ENCODE peak calls at places on chromosomes 5 and 9, in four cellular contexts. B is kidney, S is epithelial cell of esophagus, N is psoas muscle. G is an unnamed sample.

GRCh38 chr5:176579323-176579722 is 30.2 kb downstream of the CDHR2 start:
- DNase-seq in B (no peak), S (no peak), N (no peak), G (no peak)

GRCh38 chr5:171713152-171713551 is 72.5 kb upstream of the SMIM23 start:
- DNase-seq in B (no peak), S (no peak), N (no peak), G (no peak)

GRCh38 chr9:114006155-114006550 is 71.9 kb downstream of the AMBP start:
- DNase-seq in B (peak; percentile 10), S (no peak), N (no peak), G (no peak)

GRCh38 chr9:124812401-124813016 is 35.6 kb downstream of the OLFML2A start:
- DNase-seq in B (peak; percentile 68), S (peak; percentile 90), N (peak; percentile 78), G (no peak)

GRCh38 chr9:94719878-94720277 is 6.6 kb upstream of the AOPEP start:
- DNase-seq in B (no peak), S (peak; percentile 90), N (no peak), G (no peak)

GRCh38 chr9:34446468-34446891 is 11.9 kb downstream of the FAM219A start:
- DNase-seq in B (no peak), S (no peak), N (no peak), G (no peak)

GRCh38 chr5:31937703-31938102 is 236.4 kb downstream of the GOLPH3 start:
- DNase-seq in B (no peak), S (no peak), N (no peak), G (no peak)

GRCh38 chr5:35990941-35991592 is at the start of gene UGT3A1:
- DNase-seq in B (no peak), S (no peak), N (no peak), G (no peak)

GRCh38 chr5:169291877-169292276 is 9.1 kb downstream of the SLIT3 start:
- DNase-seq in B (no peak), S (no peak), N (no peak), G (no peak)

GRCh38 chr9:121844090-121844489 is 192.7 kb downstream of the DAB2IP start:
- DNase-seq in B (no peak), S (no peak), N (no peak), G (no peak)

GRCh38 chr9:77848897-77849296 is 182.7 kb downstream of the GNAQ start:
- DNase-seq in B (peak; percentile 82), S (peak; percentile 88), N (peak; percentile 69), G (no peak)

GRCh38 chr5:14417792-14418765 is 163.5 kb upstream of the OTULINL start:
- DNase-seq in B (no peak), S (no peak), N (no peak), G (no peak)

DNA sequence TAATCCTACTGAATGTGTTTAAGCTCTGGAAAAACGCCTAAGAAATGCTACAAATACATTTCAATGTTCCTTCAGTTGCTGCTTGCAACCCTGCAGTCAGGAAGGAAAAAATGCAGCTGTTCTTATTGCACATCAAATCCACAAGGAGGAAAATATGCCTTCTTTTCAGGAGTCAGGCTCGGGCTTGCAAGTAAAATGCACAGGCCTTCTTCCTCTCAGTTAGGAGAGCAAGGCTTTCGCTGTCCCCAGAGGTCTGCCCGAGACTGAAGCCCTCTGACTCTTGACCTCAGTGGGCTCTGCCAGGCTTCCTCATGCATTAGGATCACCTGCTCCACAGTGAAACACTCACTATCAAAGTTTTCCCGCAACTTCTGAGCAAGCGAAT is 909 bp upstream of the SHC3 start:
- DNase-seq in B (no peak), S (peak; percentile 32), N (peak; percentile 18), G (no peak)
- TF ChIP-seq CTCF in B (no peak), S (peak; percentile 8), N (no peak), G (peak; percentile 18)

GRCh38 chr5:131164931-131165727 is at the start of gene HINT1:
- DNase-seq in B (peak; percentile 97), S (peak; percentile 93), N (peak; percentile 92), G (peak; percentile 97)
- TF ChIP-seq CTCF in B (no peak), S (no peak), N (no peak), G (peak; percentile 45)

DNA sequence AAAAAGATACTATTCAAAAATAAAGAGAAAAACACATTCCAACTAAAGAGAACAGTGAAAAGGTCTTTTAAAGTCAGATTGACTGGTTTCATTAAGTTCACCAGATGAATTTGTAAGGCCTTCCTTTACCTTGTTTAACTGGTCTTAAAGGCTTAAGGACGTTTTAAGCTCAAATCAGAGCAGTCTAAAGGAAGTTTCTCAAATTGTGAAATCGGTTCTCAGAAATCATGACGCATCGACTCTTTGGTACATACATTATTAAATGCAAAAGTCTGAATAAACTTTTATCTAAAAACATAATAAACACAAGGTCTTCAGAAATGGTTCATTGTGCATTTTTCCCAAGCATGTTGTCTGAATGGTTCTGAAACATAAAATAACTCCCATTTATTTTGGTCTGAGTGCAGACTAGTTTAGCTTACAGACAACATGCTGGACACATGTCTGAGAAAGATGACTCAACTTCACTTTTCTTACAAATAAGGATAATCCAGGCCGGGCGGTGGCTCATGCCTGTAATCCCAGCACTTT is 157.4 kb upstream of the OR13F1 start:
- DNase-seq in B (no peak), S (peak; percentile 58), N (no peak), G (no peak)
- TF ChIP-seq CTCF in B (no peak), S (no peak), N (no peak), G (no peak)

GRCh38 chr9:132216861-132217655 is 55.2 kb downstream of the NTNG2 start:
- DNase-seq in B (no peak), S (peak; percentile 41), N (no peak), G (no peak)

GRCh38 chr9:132211570-132211969 is 49.7 kb downstream of the NTNG2 start:
- DNase-seq in B (no peak), S (no peak), N (no peak), G (no peak)

GRCh38 chr9:132209263-132209662 is 47.4 kb downstream of the NTNG2 start:
- DNase-seq in B (no peak), S (no peak), N (no peak), G (no peak)

GRCh38 chr9:132210472-132211145 is 48.8 kb downstream of the NTNG2 start:
- DNase-seq in B (no peak), S (peak; percentile 94), N (no peak), G (no peak)

GRCh38 chr9:132214027-132214622 is 52.3 kb downstream of the NTNG2 start:
- DNase-seq in B (no peak), S (peak; percentile 85), N (peak; percentile 75), G (no peak)
- TF ChIP-seq CTCF in B (no peak), S (no peak), N (no peak), G (peak; percentile 11)

GRCh38 chr9:18861599-18862546 is 171.1 kb downstream of the SAXO1 start:
- DNase-seq in B (no peak), S (no peak), N (peak; percentile 66), G (no peak)
- TF ChIP-seq CTCF in B (no peak), S (no peak), N (no peak), G (peak; percentile 39)

DNA sequence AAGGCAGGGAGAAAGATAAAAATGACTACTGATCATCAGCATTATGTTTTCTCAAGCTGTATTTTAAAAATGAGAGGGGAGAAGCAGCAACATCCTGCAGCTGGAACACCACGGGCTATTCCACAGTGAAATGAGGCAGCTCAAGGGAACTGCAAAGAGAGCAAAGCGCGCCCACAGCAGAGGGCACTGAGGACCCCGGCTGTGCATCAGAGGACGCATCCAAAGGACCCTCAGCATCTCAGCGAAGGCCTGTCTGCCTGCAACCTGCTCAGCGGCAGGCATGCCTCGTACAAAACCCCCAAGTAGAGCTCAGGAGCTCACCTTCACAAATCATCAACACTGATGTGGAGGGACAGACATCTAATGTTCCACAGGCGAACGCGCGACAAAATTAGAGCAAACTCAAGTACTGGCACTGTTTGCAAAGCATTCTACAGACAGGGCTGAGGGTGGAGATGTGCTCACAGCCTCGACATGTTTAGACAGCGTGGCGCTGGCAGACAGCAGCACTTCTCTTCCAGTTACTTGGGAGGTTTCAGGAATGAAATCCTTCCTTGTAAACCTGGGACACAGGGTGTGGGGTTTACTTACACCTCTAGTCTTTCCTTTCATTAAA is 80.9 kb downstream of the DCP2 start:
- DNase-seq in B (no peak), S (peak; percentile 52), N (no peak), G (no peak)
- TF ChIP-seq CTCF in B (no peak), S (peak; percentile 23), N (no peak), G (no peak)

GRCh38 chr5:71597001-71597400 is 9.9 kb downstream of the MCCC2 start:
- DNase-seq in B (no peak), S (no peak), N (no peak), G (no peak)
- TF ChIP-seq CTCF in B (no peak), S (no peak), N (no peak), G (no peak)

GRCh38 chr9:112086627-112087026 is 88.5 kb downstream of the SUSD1 start:
- DNase-seq in B (no peak), S (peak; percentile 52), N (no peak), G (no peak)
- TF ChIP-seq CTCF in B (peak; percentile 52), S (peak; percentile 61), N (peak; percentile 57), G (peak; percentile 83)

GRCh38 chr5:16773990-16774389 is 157.2 kb upstream of the RETREG1 start:
- DNase-seq in B (no peak), S (no peak), N (no peak), G (no peak)

GRCh38 chr5:16777432-16777831 is 158.7 kb downstream of the MYO10 start:
- DNase-seq in B (no peak), S (no peak), N (no peak), G (no peak)

GRCh38 chr5:16774806-16775205 is 158.0 kb upstream of the RETREG1 start:
- DNase-seq in B (no peak), S (no peak), N (no peak), G (no peak)

GRCh38 chr5:16782227-16782626 is 153.9 kb downstream of the MYO10 start:
- DNase-seq in B (no peak), S (no peak), N (no peak), G (no peak)

DNA sequence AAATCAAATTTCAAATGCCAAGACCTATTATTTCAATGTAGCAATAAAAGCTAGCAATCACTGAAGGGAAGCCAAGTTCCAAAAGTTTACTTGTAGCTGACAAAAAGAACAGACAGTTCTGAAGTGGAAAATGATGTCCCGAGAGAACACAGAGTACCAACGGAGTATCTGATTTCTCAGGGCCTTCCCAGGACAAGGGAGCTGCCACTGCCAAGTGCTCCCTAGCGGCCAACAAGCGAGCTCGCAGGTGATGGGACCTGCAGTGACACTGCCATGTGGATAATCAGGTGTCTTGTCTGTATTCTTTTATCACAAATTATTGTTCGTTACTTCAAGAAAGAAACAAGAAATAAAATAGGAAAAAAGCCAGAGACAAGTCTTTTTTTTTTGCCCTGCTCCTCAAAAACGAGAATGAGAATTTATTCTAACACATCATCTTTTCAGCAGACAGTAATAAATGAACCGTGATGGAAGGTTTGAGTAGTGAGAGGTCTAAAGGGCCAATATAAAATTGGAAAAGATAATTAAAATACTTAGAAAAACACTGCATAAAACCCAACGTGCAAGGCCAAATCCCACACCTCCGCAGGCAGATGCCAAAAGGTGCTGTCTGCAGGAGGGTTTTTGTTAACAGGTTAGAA is 159.4 kb downstream of the MYO10 start:
- DNase-seq in B (no peak), S (no peak), N (peak; percentile 40), G (no peak)
- TF ChIP-seq CTCF in B (no peak), S (peak; percentile 35), N (peak; percentile 49), G (peak; percentile 69)